ENCODE peak calls at places on chromosome 12, in eight cellular contexts. G is left ventricle myocardium inferior, I is psoas muscle, Z is cardiac fibroblast, Q is HCT116, V is lower leg skin, B is mammary epithelial cell, T is hepatocyte. O is an unnamed sample.
A peak's percentile ranks its signal among the peaks of the same experiment; 100 is the strongest.

GRCh38 chr12:107326237-107326636 is 232.9 kb upstream of the CRY1 start:
- DNase-seq in G (no peak), I (no peak), Z (no peak), Q (no peak), V (no peak), B (no peak), T (no peak), O (no peak)

GRCh38 chr12:22396253-22396652 is 61.7 kb upstream of the ST8SIA1 start:
- DNase-seq in G (no peak), I (no peak), Z (no peak), Q (no peak), V (no peak), B (peak; percentile 66), T (no peak), O (no peak)

GRCh38 chr12:19055589-19055988 is 73.9 kb upstream of the PLEKHA5 start:
- DNase-seq in G (no peak), I (no peak), Z (no peak), Q (no peak), V (no peak), B (no peak), T (no peak), O (no peak)

GRCh38 chr12:125090437-125090836 is 25.2 kb downstream of the AACS start:
- DNase-seq in G (no peak), I (no peak), Z (no peak), Q (no peak), V (no peak), B (no peak), T (no peak), O (no peak)

GRCh38 chr12:98373019-98373554 is 142.3 kb upstream of the TMPO start:
- DNase-seq in G (no peak), I (no peak), Z (peak; percentile 68), Q (peak; percentile 39), V (no peak), B (peak; percentile 38), T (peak; percentile 65), O (peak; percentile 11)

GRCh38 chr12:85273411-85274075 is 6.5 kb upstream of the ALX1 start:
- DNase-seq in G (no peak), I (no peak), Z (no peak), Q (no peak), V (no peak), B (no peak), T (peak; percentile 2), O (no peak)

GRCh38 chr12:42145197-42145549 is 499 bp upstream of the GXYLT1 start:
- DNase-seq in G (no peak), I (no peak), Z (no peak), Q (no peak), V (no peak), B (no peak), T (peak; percentile 5), O (no peak)

GRCh38 chr12:18281941-18282340 is 20.6 kb downstream of the PIK3C2G start:
- DNase-seq in G (no peak), I (no peak), Z (peak; percentile 1), Q (no peak), V (no peak), B (no peak), T (no peak), O (no peak)

GRCh38 chr12:108000111-108000510 is 129.0 kb upstream of the WSCD2 start:
- DNase-seq in G (no peak), I (no peak), Z (no peak), Q (no peak), V (no peak), B (no peak), T (no peak), O (no peak)

GRCh38 chr12:66603458-66603857 is 75.4 kb downstream of the GRIP1 start:
- DNase-seq in G (no peak), I (no peak), Z (no peak), Q (no peak), V (no peak), B (no peak), T (peak; percentile 20), O (no peak)

GRCh38 chr12:113329791-113330417 is 5.0 kb downstream of the SLC8B1 start:
- DNase-seq in G (no peak), I (no peak), Z (no peak), Q (no peak), V (no peak), B (no peak), T (no peak), O (no peak)

GRCh38 chr12:116727261-116727660 is 10.6 kb downstream of the SPRING1 start:
- DNase-seq in G (no peak), I (no peak), Z (no peak), Q (no peak), V (no peak), B (no peak), T (no peak), O (no peak)
- TF ChIP-seq CTCF in G (no peak), I (no peak), Z (no peak), Q (no peak), V (no peak), B (no peak), T (no peak), O (no peak)

GRCh38 chr12:2960996-2961616 is 1.9 kb downstream of the TEAD4 start:
- DNase-seq in G (no peak), I (no peak), Z (peak; percentile 18), Q (no peak), V (no peak), B (no peak), T (no peak), O (no peak)
- H3K4me3 ChIP-seq in G (peak overlapping the region; percentile 76), I (peak overlapping the region; percentile 76), Z (peak overlapping the region; percentile 75), Q (peak overlapping the region; percentile 85), V (no peak overlapping the region), B (no peak overlapping the region), T (no peak overlapping the region), O (peak overlapping the region; percentile 64)

GRCh38 chr12:40947812-40948211 is 240.3 kb upstream of the PDZRN4 start:
- DNase-seq in G (no peak), I (no peak), Z (no peak), Q (no peak), V (no peak), B (peak; percentile 51), T (no peak), O (no peak)

GRCh38 chr12:40945772-40946171 is 242.3 kb upstream of the PDZRN4 start:
- DNase-seq in G (no peak), I (no peak), Z (no peak), Q (no peak), V (no peak), B (no peak), T (no peak), O (no peak)

GRCh38 chr12:40942326-40942725 is 245.8 kb upstream of the PDZRN4 start:
- DNase-seq in G (no peak), I (no peak), Z (no peak), Q (no peak), V (no peak), B (no peak), T (peak; percentile 14), O (no peak)

DNA sequence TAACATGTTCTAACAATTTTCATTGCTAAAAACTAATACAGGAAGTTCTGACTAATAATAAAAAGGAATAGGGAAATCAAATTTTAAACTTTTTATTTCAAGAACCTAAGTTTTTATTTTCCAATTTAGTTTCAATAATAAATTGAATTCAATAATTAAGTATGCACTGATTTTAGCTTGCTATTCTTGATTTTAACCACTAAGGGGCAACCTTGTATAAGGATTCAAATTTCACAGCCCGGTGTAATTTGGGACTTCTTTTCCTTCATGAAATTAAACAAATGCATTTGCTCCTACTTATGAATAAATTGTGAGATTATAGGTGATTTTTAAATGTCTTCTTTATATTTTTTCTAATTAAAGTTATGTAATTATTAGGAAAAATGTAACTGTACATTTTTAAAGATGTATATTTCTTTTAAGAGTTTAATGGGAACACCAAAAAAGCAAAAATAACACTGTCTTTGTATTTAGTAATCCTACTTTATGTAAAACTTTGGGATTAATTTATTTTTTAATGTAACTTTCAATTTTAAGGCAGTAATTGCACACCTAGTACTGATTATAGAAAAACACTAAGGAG is 241.4 kb upstream of the PDZRN4 start:
- DNase-seq in G (no peak), I (no peak), Z (peak; percentile 54), Q (peak; percentile 22), V (no peak), B (no peak), T (peak; percentile 35), O (no peak)
- TF ChIP-seq CTCF in G (peak; percentile 67), I (peak; percentile 67), Z (peak; percentile 37), Q (peak; percentile 53), V (no peak), B (peak; percentile 47), T (peak; percentile 85), O (peak; percentile 38)

GRCh38 chr12:13000935-13001724 is 1.1 kb upstream of the HEBP1 start:
- DNase-seq in G (peak; percentile 52), I (peak; percentile 58), Z (peak; percentile 68), Q (peak; percentile 18), V (no peak), B (peak; percentile 42), T (peak; percentile 87), O (no peak)

GRCh38 chr12:13004368-13004767 is 4.3 kb upstream of the HEBP1 start:
- DNase-seq in G (no peak), I (no peak), Z (peak; percentile 64), Q (no peak), V (no peak), B (no peak), T (no peak), O (no peak)

GRCh38 chr12:13001725-13002040 is 1.6 kb upstream of the HEBP1 start:
- DNase-seq in G (no peak), I (no peak), Z (no peak), Q (no peak), V (no peak), B (no peak), T (no peak), O (no peak)

GRCh38 chr12:13000616-13000934 is 510 bp upstream of the HEBP1 start:
- DNase-seq in G (no peak), I (no peak), Z (no peak), Q (peak; percentile 7), V (no peak), B (no peak), T (no peak), O (no peak)

DNA sequence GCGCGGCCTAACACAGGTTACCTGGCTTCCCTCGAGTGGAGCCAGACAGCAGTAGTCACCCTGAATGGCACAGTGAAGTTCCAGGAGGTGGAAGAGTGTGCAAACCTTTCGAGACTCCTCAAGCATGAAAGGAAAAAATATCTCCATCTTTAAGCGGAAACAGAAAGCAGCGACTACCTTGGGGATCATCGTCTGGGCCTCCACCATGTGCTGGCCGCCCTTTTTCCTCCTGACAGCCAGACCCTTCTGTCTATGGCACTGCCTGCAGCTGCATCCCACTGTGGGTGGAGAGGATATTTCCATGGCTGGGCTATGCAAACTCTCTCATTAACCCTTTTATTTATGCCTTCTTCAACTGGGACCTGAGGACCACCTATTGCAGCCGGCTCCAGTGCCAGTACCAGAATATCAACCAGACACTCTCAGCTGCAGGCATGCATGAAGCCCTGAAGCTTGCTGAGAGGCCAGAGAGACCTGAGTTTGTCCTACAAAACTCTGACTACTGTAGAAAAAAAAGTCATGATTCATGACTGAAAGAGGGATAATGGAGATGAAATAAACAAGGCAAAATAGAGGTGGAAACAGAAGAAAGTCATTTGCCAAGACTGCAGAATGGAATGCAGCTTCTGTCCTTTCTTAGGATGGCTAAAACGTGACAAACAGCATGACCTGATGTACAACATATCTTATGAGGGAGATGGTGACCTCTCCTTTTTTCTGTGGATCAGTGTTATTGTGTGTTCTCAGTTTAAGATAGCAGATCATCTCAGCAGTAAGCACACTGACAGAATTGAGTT is 2.4 kb upstream of the HEBP1 start:
- DNase-seq in G (no peak), I (no peak), Z (no peak), Q (no peak), V (no peak), B (no peak), T (no peak), O (no peak)
- H3K4me3 ChIP-seq in G (peak overlapping the region; percentile 86), I (no peak overlapping the region), Z (no peak overlapping the region), Q (no peak overlapping the region), V (no peak overlapping the region), B (no peak overlapping the region), T (no peak overlapping the region), O (no peak overlapping the region)

GRCh38 chr12:3837049-3837448 is 36.1 kb downstream of the PARP11 start:
- DNase-seq in G (no peak), I (no peak), Z (no peak), Q (no peak), V (no peak), B (no peak), T (no peak), O (no peak)
- TF ChIP-seq CTCF in G (no peak), I (no peak), Z (no peak), Q (no peak), V (no peak), B (no peak), T (no peak), O (no peak)